ENCODE peak calls at places on chromosomes 2 and 18, in four cellular contexts. H is K562, X is H1, P is HepG2. F is an unnamed sample.

GRCh38 chr18:45014047-45014501 is 333.4 kb downstream of the SETBP1 start:
- DNase-seq in H (no peak), X (no peak), P (no peak), F (peak)

GRCh38 chr2:233492078-233492477 is 74.5 kb downstream of the USP40 start:
- DNase-seq in H (no peak), X (no peak), P (no peak), F (no peak)

GRCh38 chr2:64937341-64938230 is 51.6 kb upstream of the SLC1A4 start:
- DNase-seq in H (no peak), X (no peak), P (no peak), F (no peak)

GRCh38 chr2:171307560-171307959 is 126.2 kb downstream of the METTL8 start:
- DNase-seq in H (no peak), X (no peak), P (no peak), F (no peak)

GRCh38 chr2:234003972-234004617 is 46.4 kb upstream of the SPP2 start:
- DNase-seq in H (no peak), X (no peak), P (no peak), F (peak)

GRCh38 chr2:230885467-230886130 is 20.9 kb downstream of the ITM2C start:
- DNase-seq in H (no peak), X (no peak), P (no peak), F (no peak)

GRCh38 chr18:2002604-2003003 is 568.7 kb downstream of the METTL4 start:
- DNase-seq in H (no peak), X (no peak), P (no peak), F (no peak)

GRCh38 chr2:141200191-141200590 is 930.6 kb downstream of the LRP1B start:
- DNase-seq in H (no peak), X (no peak), P (no peak), F (no peak)

GRCh38 chr2:157172866-157173578 is 84.5 kb upstream of the GALNT5 start:
- DNase-seq in H (no peak), X (no peak), P (no peak), F (no peak)

GRCh38 chr2:232231514-232231913 is 147.0 kb upstream of the ALPP start:
- DNase-seq in H (no peak), X (peak), P (no peak), F (no peak)

GRCh38 chr18:48010264-48010663 is 79.8 kb upstream of the SMAD2 start:
- DNase-seq in H (no peak), X (no peak), P (no peak), F (no peak)

GRCh38 chr2:28753043-28753683 is 1.5 kb downstream of the PPP1CB start:
- DNase-seq in H (peak), X (no peak), P (peak), F (peak)

GRCh38 chr2:46841621-46842020 is 74.0 kb downstream of the MCFD2 start:
- DNase-seq in H (no peak), X (no peak), P (no peak), F (no peak)

GRCh38 chr2:101802329-101802728 is 104.8 kb downstream of the MAP4K4 start:
- DNase-seq in H (no peak), X (no peak), P (peak), F (peak)

GRCh38 chr2:218882866-218883366 is 2.3 kb downstream of the WNT10A start:
- DNase-seq in H (no peak), X (no peak), P (no peak), F (no peak)

GRCh38 chr2:195596840-195597239 is 60.2 kb upstream of the SLC39A10 start:
- DNase-seq in H (no peak), X (no peak), P (no peak), F (no peak)

GRCh38 chr2:161416633-161417427 is 733 bp downstream of the TBR1 start:
- DNase-seq in H (no peak), X (no peak), P (no peak), F (no peak)

GRCh38 chr2:84991404-84992151 is 20.6 kb downstream of the KCMF1 start:
- DNase-seq in H (no peak), X (no peak), P (no peak), F (peak)

GRCh38 chr2:112154246-112155110 is 16.3 kb downstream of the FBLN7 start:
- DNase-seq in H (no peak), X (no peak), P (no peak), F (no peak)

GRCh38 chr2:44638649-44639048 is 276.9 kb downstream of the CAMKMT start:
- DNase-seq in H (no peak), X (no peak), P (no peak), F (no peak)

GRCh38 chr2:71802556-71802955 is 345.1 kb downstream of the CYP26B1 start:
- DNase-seq in H (no peak), X (no peak), P (no peak), F (no peak)

GRCh38 chr2:128779301-128780095 is 460.8 kb upstream of the HS6ST1 start:
- DNase-seq in H (no peak), X (no peak), P (no peak), F (no peak)

GRCh38 chr2:241629762-241630435 is 7.1 kb downstream of the THAP4 start:
- DNase-seq in H (no peak), X (no peak), P (no peak), F (no peak)

GRCh38 chr2:68987051-68987503 is 12.6 kb downstream of the GKN1 start:
- DNase-seq in H (no peak), X (no peak), P (no peak), F (no peak)

GRCh38 chr2:132766573-132766972 is 96.6 kb upstream of the LYPD1 start:
- DNase-seq in H (no peak), X (no peak), P (no peak), F (no peak)

GRCh38 chr2:30232027-30232800 is 880 bp downstream of the LBH start:
- DNase-seq in H (peak), X (no peak), P (no peak), F (peak)

GRCh38 chr2:30230479-30230854 is 867 bp upstream of the LBH start:
- DNase-seq in H (peak), X (no peak), P (no peak), F (no peak)

GRCh38 chr2:30232801-30233130 is 1.4 kb downstream of the LBH start:
- DNase-seq in H (no peak), X (no peak), P (no peak), F (peak)

GRCh38 chr2:30230855-30231725 is at the start of gene LBH:
- DNase-seq in H (peak), X (peak), P (no peak), F (peak)

GRCh38 chr2:30231726-30232026 is 342 bp downstream of the LBH start:
- DNase-seq in H (no peak), X (peak), P (no peak), F (peak)
- TF ChIP-seq RAD21 in H (no peak), X (no peak), P (no peak), F (no peak)

GRCh38 chr2:17894551-17894950 is 16.1 kb downstream of the KCNS3 start:
- DNase-seq in H (no peak), X (no peak), P (no peak), F (no peak)

GRCh38 chr2:17894005-17894404 is 15.5 kb downstream of the KCNS3 start:
- DNase-seq in H (no peak), X (no peak), P (no peak), F (no peak)

DNA sequence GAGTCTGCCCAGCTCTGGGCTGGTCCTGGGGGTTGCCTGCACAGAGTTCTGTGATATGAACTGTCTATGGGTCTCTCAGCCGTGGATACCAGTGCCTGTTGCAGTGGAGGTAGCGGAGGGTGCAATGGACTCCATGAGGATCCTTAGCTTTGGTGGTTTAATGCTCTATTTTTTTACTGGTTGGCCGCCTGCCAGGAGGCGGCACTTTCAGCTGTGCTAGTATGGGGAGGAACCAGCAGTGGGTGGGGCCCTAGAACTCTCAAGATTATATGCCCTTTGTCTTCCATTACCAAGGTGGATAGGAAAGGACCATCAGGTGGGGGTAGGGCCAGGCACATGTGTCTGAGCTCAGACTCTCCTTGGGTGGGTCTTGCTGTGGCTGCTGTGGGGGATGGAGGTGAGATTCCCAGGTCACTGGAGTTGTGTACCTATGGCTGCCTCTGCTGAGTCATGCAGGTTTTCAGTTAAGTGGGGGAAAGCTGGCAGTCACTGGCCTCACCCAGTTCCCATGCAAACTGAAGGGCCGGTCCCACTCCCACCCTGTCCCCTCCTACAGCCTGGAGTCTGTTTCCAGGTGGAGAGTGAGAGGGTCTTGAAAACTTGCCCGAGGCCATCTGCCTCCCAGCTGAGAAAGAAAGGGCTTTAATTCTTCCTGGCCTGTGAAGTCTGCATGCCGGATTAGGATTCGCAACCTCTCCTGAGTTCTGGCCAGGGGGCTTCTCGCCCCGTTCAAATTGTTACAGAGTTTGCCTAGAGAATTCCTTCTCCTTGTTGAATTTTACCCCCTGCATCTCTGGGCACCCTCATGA is 14.5 kb downstream of the KCNS3 start:
- DNase-seq in H (no peak), X (no peak), P (no peak), F (no peak)
- TF ChIP-seq RNF2 in H (no peak), X (no peak), P (no peak), F (no peak)

GRCh38 chr2:75098856-75099255 is 100.5 kb downstream of the TACR1 start:
- DNase-seq in H (no peak), X (no peak), P (peak), F (peak)
- TF ChIP-seq RFX5 in H (no peak), X (no peak), P (no peak), F (no peak)

GRCh38 chr2:237213325-237214040 is 127.8 kb downstream of the COPS8 start:
- DNase-seq in H (no peak), X (no peak), P (no peak), F (peak)
- TF ChIP-seq RAD21 in H (no peak), X (no peak), P (no peak), F (no peak)

GRCh38 chr2:167292430-167293171 is 404.3 kb downstream of the XIRP2 start:
- DNase-seq in H (peak), X (peak), P (peak), F (peak)

GRCh38 chr2:167289651-167290410 is 401.6 kb downstream of the XIRP2 start:
- DNase-seq in H (no peak), X (no peak), P (no peak), F (no peak)

GRCh38 chr2:167294775-167295140 is 406.5 kb downstream of the XIRP2 start:
- DNase-seq in H (no peak), X (no peak), P (no peak), F (no peak)

GRCh38 chr2:167294031-167294774 is 405.9 kb downstream of the XIRP2 start:
- DNase-seq in H (no peak), X (no peak), P (no peak), F (peak)

GRCh38 chr2:167293172-167293781 is 405.0 kb downstream of the XIRP2 start:
- DNase-seq in H (no peak), X (no peak), P (no peak), F (no peak)
- TF ChIP-seq RNF2 in H (no peak), X (no peak), P (no peak), F (peak)

GRCh38 chr2:43154685-43155084 is 71.7 kb downstream of the ZFP36L2 start:
- DNase-seq in H (no peak), X (no peak), P (no peak), F (no peak)

GRCh38 chr2:43155842-43156511 is 70.4 kb downstream of the ZFP36L2 start:
- DNase-seq in H (no peak), X (no peak), P (no peak), F (no peak)

GRCh38 chr2:43159797-43160196 is 66.6 kb downstream of the ZFP36L2 start:
- DNase-seq in H (no peak), X (no peak), P (no peak), F (no peak)

GRCh38 chr2:43158259-43158880 is 68.0 kb downstream of the ZFP36L2 start:
- DNase-seq in H (no peak), X (no peak), P (peak), F (peak)

GRCh38 chr2:43157506-43158232 is 68.7 kb downstream of the ZFP36L2 start:
- DNase-seq in H (no peak), X (no peak), P (peak), F (no peak)
- TF ChIP-seq RFX5 in H (no peak), X (no peak), P (no peak), F (no peak)

GRCh38 chr2:82994186-82994585 is 1464.9 kb downstream of the SUCLG1 start:
- DNase-seq in H (no peak), X (no peak), P (no peak), F (no peak)

GRCh38 chr2:82996217-82996616 is 1462.9 kb downstream of the SUCLG1 start:
- DNase-seq in H (no peak), X (no peak), P (no peak), F (no peak)

GRCh38 chr2:82998770-82999169 is 1460.3 kb downstream of the SUCLG1 start:
- DNase-seq in H (no peak), X (no peak), P (no peak), F (no peak)

GRCh38 chr2:82993631-82994030 is 1465.4 kb downstream of the SUCLG1 start:
- DNase-seq in H (no peak), X (no peak), P (no peak), F (peak)

DNA sequence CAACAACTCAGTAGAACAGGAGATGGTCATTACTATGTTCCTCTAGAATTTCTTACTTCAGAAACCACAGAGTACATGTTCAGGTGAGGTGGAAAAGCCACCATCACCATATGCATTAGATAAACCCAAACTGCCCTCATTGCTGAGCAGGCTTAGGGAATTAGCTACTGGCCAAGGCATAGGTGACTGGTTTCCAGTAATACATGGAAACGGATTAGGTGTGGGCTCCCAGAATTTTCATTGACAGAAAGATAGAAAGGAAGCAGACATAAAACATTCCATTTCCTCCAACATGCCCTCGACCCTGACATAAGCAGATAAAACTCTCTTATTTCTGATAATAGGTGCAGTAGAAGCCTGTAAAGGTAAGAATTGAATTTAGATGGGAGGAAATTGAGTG is 1466.1 kb downstream of the SUCLG1 start:
- DNase-seq in H (no peak), X (no peak), P (no peak), F (no peak)
- TF ChIP-seq RAD21 in H (no peak), X (no peak), P (no peak), F (no peak)

DNA sequence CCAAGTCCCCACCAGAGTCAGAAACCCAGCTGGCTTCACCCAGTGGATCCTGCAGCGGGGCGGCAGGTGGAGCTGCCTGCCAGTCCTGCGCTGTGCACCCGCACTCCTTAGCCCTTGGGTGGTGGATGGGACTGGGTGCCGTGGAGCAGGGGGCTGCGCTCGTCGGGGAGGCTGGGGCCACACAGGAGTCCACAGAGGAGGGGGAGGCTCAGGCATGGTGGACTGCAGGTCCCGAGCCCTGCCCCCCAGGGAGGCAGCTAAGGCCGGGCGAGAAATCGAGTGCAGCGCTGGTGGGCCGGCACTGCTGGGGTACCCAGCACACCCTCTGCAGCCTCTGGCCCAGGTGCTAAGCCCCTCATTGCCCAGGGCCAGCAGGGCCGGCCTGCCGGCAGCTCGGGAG is 144.6 kb upstream of the MGAT5 start:
- DNase-seq in H (no peak), X (no peak), P (no peak), F (no peak)
- TF ChIP-seq RNF2 in H (no peak), X (no peak), P (no peak), F (no peak)

DNA sequence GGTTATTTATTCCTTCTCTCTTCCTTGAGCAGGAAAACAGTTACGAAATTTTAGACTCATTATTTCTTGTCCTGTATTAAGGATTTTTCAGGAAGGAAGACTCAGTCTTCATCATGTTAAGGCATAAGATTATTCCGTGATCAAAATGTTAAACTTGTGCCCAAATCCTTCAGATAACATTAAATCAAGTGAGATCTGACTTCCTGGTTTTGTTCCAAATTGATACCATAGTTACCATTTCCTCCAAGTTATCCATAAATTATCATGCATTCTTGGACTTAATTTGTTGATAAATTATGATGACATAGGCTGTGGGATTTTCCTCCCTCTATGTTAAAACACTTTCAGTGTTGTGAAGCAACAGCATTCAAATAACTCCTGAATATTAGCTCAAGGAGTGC is 31.9 kb downstream of the EFEMP1 start:
- DNase-seq in H (no peak), X (no peak), P (no peak), F (no peak)
- TF ChIP-seq RFX5 in H (no peak), X (no peak), P (no peak), F (no peak)

GRCh38 chr18:78719821-78720220 is 259.8 kb upstream of the SALL3 start:
- DNase-seq in H (no peak), X (no peak), P (no peak), F (no peak)
- TF ChIP-seq RAD21 in H (no peak), X (no peak), P (no peak), F (no peak)